ENCODE peak calls at places on chromosome 17, in seven cellular contexts. I is CD8-positive, alpha-beta T cell; E is AG04450; J is fibroblast of lung; Q is neural progenitor cell; G is cardiac fibroblast; P is transverse colon. D is an unnamed sample.

GRCh38 chr17:41223821-41224220 is 2.6 kb upstream of the KRTAP9-2 start:
- DNase-seq in E (no peak), Q (no peak), J (no peak), P (no peak), I (no peak), G (peak), D (peak)

GRCh38 chr17:49508891-49509587 is 13.9 kb downstream of the NGFR start:
- DNase-seq in I (no peak), E (no peak), P (no peak), Q (no peak), G (no peak), J (no peak), D (no peak)

GRCh38 chr17:32771396-32771795 is 105.5 kb downstream of the MYO1D start:
- DNase-seq in J (no peak), Q (no peak), I (no peak), G (peak), E (no peak), P (no peak), D (peak)

GRCh38 chr17:56824503-56824902 is 9.2 kb downstream of the C17orf67 start:
- DNase-seq in J (no peak), I (no peak), G (no peak), E (no peak), Q (no peak), P (no peak), D (peak)

GRCh38 chr17:13086142-13086769 is 68.4 kb upstream of the ELAC2 start:
- DNase-seq in I (no peak), G (no peak), E (no peak), J (no peak), P (no peak), Q (no peak), D (no peak)

GRCh38 chr17:72125226-72125651 is 4.4 kb downstream of the SOX9 start:
- DNase-seq in E (no peak), Q (peak), J (peak), I (no peak), P (peak), G (no peak), D (no peak)

GRCh38 chr17:43015579-43015978 is 6.6 kb downstream of the VAT1 start:
- DNase-seq in G (no peak), Q (no peak), J (no peak), E (no peak), P (no peak), I (no peak), D (no peak)

GRCh38 chr17:2071421-2072281 is 16.7 kb downstream of the HIC1 start:
- DNase-seq in P (peak), G (peak), E (peak), I (no peak), Q (no peak), J (peak), D (peak)

GRCh38 chr17:32815460-32815859 is 61.5 kb downstream of the MYO1D start:
- DNase-seq in G (no peak), I (no peak), P (no peak), E (no peak), J (no peak), Q (no peak), D (no peak)

GRCh38 chr17:880074-880870 is 98.1 kb downstream of the MRM3 start:
- DNase-seq in I (no peak), Q (no peak), E (no peak), P (no peak), J (peak), G (peak), D (peak)

GRCh38 chr17:4648741-4649140 is 7.3 kb upstream of the ALOX15 start:
- DNase-seq in J (no peak), I (no peak), Q (no peak), G (no peak), P (peak), E (no peak), D (no peak)

GRCh38 chr17:76480676-76481075 is 13.3 kb downstream of the AANAT start:
- DNase-seq in Q (peak), P (no peak), J (peak), E (no peak), G (no peak), I (no peak), D (no peak)

GRCh38 chr17:73551756-73552155 is 92.5 kb downstream of the SDK2 start:
- DNase-seq in P (no peak), Q (no peak), E (no peak), I (no peak), G (no peak), J (no peak), D (no peak)

GRCh38 chr17:29250666-29251065 is 4.0 kb downstream of the CRYBA1 start:
- DNase-seq in J (peak), E (peak), I (no peak), P (no peak), Q (no peak), G (peak), D (no peak)

GRCh38 chr17:33112763-33113162 is 121.1 kb downstream of the SPACA3 start:
- DNase-seq in P (no peak), J (peak), E (no peak), I (no peak), Q (no peak), G (peak), D (no peak)

GRCh38 chr17:2390199-2390880 is 10.5 kb downstream of the MNT start:
- DNase-seq in J (no peak), P (no peak), Q (no peak), G (no peak), E (no peak), I (no peak), D (no peak)

GRCh38 chr17:75313941-75314550 is 24.8 kb upstream of the SLC25A19 start:
- DNase-seq in Q (no peak), I (no peak), P (peak), G (peak), J (no peak), E (no peak), D (no peak)

GRCh38 chr17:78818932-78819331 is 21.7 kb downstream of the USP36 start:
- DNase-seq in J (no peak), Q (no peak), E (no peak), I (peak), P (peak), G (no peak), D (no peak)

GRCh38 chr17:45410144-45411091 is 22.3 kb downstream of the ARHGAP27 start:
- DNase-seq in I (peak), G (no peak), E (no peak), J (no peak), Q (no peak), P (peak), D (no peak)

GRCh38 chr17:15403276-15403939 is 62.0 kb upstream of the TEKT3 start:
- DNase-seq in J (peak), I (no peak), Q (no peak), P (no peak), E (no peak), G (no peak), D (no peak)

GRCh38 chr17:71760062-71760720 is 360.6 kb upstream of the SOX9 start:
- DNase-seq in I (no peak), J (peak), E (peak), G (no peak), Q (no peak), P (no peak), D (peak)

GRCh38 chr17:7614422-7615264 is at the start of gene FXR2:
- DNase-seq in P (peak), I (peak), Q (peak), G (peak), J (peak), E (peak), D (peak)

GRCh38 chr17:7613769-7614421 is 802 bp downstream of the FXR2 start:
- DNase-seq in J (peak), E (no peak), P (no peak), G (peak), I (no peak), Q (no peak), D (peak)

GRCh38 chr17:7618608-7619007 is 3.9 kb upstream of the FXR2 start:
- DNase-seq in I (no peak), Q (no peak), J (no peak), P (no peak), G (no peak), E (no peak), D (no peak)

GRCh38 chr17:7612294-7612640 is 2.4 kb downstream of the FXR2 start:
- DNase-seq in P (no peak), J (peak), Q (no peak), E (no peak), G (peak), I (no peak), D (no peak)

DNA sequence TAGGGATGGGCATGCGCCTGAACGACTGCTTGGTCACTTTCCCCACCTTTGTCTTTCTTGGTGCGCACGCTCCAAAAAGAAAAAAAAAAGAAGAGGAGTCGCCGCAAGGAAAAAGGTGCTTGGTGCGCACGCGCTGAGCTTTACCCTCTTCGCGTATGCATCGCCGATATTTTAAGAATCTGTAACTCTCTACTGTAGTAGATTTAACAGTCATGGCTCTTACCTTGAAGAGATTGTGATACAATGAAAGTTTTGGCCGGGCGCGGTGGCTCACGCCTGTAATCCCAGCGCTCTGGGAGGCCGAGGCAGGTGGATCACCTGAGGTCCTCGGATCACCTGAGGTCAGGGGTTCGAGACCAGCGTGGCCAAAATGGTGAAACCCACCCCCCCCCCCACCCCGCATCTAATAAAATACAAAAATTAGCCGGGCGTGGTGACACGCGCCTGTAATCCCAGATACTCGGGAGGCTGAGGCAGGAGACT is 609 bp upstream of the FXR2 start:
- DNase-seq in E (no peak), G (no peak), P (no peak), J (no peak), I (no peak), Q (no peak), D (no peak)
- H3K4me3 ChIP-seq in E (peak), G (peak), P (no peak), J (peak), I (peak), Q (peak), D (peak)

DNA sequence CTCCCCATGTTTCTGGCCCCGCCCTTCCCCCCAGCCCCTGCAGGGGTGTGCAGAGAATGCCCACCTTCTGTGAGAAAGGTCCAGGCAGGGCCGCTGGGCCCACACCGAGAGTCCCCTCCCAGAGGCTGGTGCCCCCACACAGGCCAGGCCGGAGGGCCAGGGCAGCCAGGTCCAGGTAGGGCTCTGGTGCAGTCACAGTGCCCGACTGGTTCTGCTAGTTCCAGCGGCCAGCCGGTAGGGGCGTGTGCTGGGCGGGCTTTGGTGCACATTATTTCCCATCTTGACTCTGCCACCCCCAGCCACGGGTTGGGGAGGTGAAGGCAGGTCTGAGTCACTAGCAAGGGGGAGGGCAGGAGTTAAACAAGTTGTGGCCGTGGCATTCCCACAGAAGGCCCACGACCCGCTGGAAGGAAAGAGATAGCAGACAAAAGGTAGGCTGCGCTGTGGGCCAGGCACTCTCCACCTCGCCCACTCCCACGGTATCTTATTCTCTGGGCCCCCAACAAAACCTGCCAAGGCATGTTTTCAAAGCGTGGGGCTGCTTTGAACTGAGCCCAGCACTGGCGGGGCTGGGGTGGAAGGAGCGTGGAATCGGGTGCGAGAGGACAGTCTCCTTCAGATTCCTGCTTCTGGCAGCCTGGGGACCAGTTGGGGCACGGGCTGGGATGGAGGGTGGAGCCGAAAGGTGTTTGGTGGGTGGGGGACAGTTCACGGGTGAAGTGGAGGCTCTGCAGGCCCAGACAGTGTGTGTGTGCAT is 1.9 kb downstream of the EPN3 start:
- DNase-seq in G (no peak), P (peak), I (no peak), J (peak), Q (peak), E (no peak), D (no peak)
- TF ChIP-seq CTCF in G (peak), P (peak), I (no peak), J (peak), Q (peak), E (peak), D (no peak)

GRCh38 chr17:39097537-39097936 is 53.9 kb downstream of the PLXDC1 start:
- DNase-seq in E (no peak), J (no peak), I (no peak), G (no peak), Q (no peak), P (no peak), D (no peak)

GRCh38 chr17:39098474-39099090 is 52.9 kb downstream of the PLXDC1 start:
- DNase-seq in Q (no peak), P (no peak), J (no peak), I (no peak), E (no peak), G (no peak), D (no peak)

GRCh38 chr17:39101139-39101538 is 50.3 kb downstream of the PLXDC1 start:
- DNase-seq in Q (no peak), I (no peak), E (no peak), J (no peak), G (no peak), P (no peak), D (no peak)

GRCh38 chr17:39099686-39100293 is 51.6 kb downstream of the PLXDC1 start:
- DNase-seq in Q (no peak), I (no peak), E (peak), J (peak), G (peak), P (peak), D (peak)

DNA sequence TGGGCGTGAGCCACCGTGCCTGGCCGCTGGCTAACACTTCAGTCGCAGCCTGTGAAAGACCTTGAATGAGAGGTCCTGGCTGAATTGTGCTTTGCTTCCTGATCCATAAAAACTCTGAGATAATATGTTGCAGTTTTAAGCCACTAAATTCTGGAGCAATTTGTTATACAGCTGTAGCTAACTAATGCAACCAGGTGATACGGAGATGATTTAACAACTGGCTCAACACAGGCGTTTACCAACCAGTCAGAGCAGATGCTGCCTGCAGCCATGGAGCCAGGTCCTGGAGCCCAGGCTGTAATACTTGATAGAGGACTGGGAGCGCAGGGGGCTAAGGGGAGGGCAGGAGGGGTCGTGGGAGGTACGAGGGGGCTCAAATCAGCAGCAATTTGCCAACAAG is 50.9 kb downstream of the PLXDC1 start:
- DNase-seq in I (no peak), P (no peak), G (no peak), J (no peak), Q (no peak), E (no peak), D (no peak)
- H3K4me3 ChIP-seq in I (no peak), P (no peak), G (no peak), J (no peak), Q (no peak), E (no peak), D (no peak)

GRCh38 chr17:3447625-3448024 is 14.0 kb upstream of the OR1E2 start:
- DNase-seq in J (no peak), Q (peak), P (no peak), G (peak), I (no peak), E (no peak), D (peak)
- TF ChIP-seq CTCF in J (no peak), Q (peak), P (no peak), G (no peak), I (no peak), E (no peak), D (no peak)

DNA sequence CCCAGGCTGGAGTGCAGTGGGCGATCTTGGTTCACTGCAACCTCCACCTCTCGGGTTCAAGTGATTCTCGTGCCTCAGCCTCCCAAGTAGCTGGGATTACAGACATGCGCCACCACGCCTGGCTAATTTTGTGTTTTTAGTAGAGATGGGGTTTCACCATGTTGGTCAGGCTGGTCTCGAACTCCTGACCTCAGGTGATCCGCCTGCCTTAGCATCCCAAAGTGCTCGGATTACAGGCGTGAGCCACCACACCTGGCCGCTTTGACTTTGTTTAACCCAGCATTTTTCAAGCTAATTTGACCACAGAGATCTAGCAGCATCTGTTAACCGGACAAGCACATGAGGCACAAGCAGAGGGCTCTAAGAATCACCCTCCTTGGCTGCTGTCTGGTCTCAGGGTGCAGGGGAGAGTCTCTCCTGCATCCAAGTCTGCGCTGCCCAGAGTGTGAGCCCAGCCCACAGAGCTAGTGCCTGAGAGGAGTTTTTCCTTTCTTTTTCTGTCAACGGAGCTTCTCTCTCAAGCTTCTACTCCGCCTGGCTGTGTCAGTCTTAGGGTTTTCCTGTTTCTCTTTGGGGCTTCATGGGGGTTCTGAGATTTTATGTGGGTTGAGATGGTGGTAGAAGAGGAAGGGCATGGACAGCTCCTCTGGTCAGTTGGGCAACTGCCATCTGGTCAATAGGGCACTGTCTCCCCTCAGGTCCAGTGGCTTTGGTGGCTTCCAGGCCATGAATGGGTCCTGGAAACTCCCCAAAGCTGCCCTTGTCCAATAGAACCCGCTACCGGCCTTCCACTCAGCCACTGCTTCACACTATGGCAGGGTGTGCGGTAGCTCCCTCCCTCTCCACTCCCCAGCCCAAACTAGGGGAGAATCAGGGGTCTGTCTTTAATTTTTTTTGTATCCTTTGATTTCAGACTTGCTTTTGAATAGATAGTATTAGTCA is 59.6 kb downstream of the TNFRSF13B start:
- DNase-seq in P (no peak), I (peak), E (no peak), Q (no peak), G (no peak), J (no peak), D (no peak)
- H3K4me3 ChIP-seq in P (no peak), I (no peak), E (no peak), Q (no peak), G (no peak), J (no peak), D (no peak)

DNA sequence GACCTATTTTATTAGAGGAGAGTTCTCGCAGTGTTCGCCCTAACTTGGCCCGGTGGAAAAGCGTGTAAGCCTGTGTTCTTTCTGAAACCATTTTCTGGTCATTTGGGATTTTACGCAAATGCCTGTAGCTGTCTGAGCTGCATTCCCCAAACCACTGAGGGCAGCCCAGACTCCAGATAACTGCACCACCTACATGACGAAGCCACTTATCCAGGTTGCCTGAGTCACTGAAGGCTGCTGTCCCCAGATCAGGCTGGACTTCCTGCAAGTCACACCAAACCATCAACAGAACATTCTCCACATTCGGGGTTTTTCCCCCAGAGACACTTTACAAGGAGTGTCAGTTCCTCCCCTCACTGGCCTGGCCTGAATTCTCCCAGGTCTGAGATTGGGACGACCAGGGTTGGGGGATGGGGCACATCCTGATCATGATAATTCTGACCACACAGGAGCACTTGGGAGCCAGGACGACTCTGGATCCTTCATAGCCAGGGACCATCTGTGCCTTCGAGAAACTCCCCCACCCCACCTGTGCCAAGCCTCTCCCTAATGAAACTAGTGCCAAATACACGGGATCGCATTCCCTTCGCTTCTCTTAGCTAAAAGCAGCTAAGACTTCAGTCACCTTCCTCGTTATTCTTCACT is 2.3 kb downstream of the RPRML start:
- DNase-seq in E (no peak), P (no peak), Q (peak), G (no peak), J (no peak), I (no peak), D (no peak)
- TF ChIP-seq CTCF in E (no peak), P (no peak), Q (peak), G (no peak), J (no peak), I (no peak), D (no peak)

GRCh38 chr17:38591759-38592241 is 14.0 kb downstream of the SRCIN1 start:
- DNase-seq in Q (no peak), I (no peak), P (no peak), E (no peak), J (peak), G (peak), D (no peak)
- H3K4me3 ChIP-seq in Q (no peak), I (no peak), P (no peak), E (no peak), J (no peak), G (no peak), D (no peak)